ENCODE peak calls at places on chromosomes 12 and 14, in four cellular contexts. O is heart left ventricle, U is body of pancreas, N is uterus. V is an unnamed sample. For H3K36me3 and H3K27me3, the result is how much of the 10 kb centered on the place peaks cover.

GRCh38 chr12:51592034-51592705 is 1.1 kb downstream of the SCN8A start:
- DNase-seq in O (no peak), U (no peak), N (no peak), V (no peak)

GRCh38 chr14:99040711-99041110 is 231.3 kb downstream of the BCL11B start:
- DNase-seq in O (no peak), U (no peak), N (no peak), V (no peak)

GRCh38 chr14:101469382-101470251 is 91.7 kb upstream of the DIO3 start:
- DNase-seq in O (no peak), U (no peak), N (no peak), V (no peak)

GRCh38 chr12:100987552-100988277 is 193.1 kb downstream of the ANO4 start:
- DNase-seq in O (no peak), U (peak), N (no peak), V (no peak)

GRCh38 chr14:55201219-55202096 is 10.1 kb upstream of the DLGAP5 start:
- DNase-seq in O (no peak), U (no peak), N (no peak), V (no peak)

GRCh38 chr12:26853303-26854027 is 20.5 kb upstream of the ITPR2 start:
- DNase-seq in O (peak), U (peak), N (peak), V (peak)

GRCh38 chr14:72998252-72998903 is 28.5 kb downstream of the ZFYVE1 start:
- DNase-seq in O (no peak), U (no peak), N (no peak), V (no peak)

GRCh38 chr14:71021347-71022014 is 114.2 kb downstream of the PCNX1 start:
- DNase-seq in O (no peak), U (no peak), N (no peak), V (no peak)

GRCh38 chr12:44372259-44372658 is 503.9 kb downstream of the NELL2 start:
- DNase-seq in O (no peak), U (no peak), N (no peak), V (no peak)

GRCh38 chr12:68303850-68304249 is 28.3 kb downstream of the MDM1 start:
- DNase-seq in O (no peak), U (no peak), N (no peak), V (no peak)

GRCh38 chr12:29547151-29547561 is 49.7 kb upstream of the OVCH1 start:
- DNase-seq in O (no peak), U (no peak), N (no peak), V (no peak)

DNA sequence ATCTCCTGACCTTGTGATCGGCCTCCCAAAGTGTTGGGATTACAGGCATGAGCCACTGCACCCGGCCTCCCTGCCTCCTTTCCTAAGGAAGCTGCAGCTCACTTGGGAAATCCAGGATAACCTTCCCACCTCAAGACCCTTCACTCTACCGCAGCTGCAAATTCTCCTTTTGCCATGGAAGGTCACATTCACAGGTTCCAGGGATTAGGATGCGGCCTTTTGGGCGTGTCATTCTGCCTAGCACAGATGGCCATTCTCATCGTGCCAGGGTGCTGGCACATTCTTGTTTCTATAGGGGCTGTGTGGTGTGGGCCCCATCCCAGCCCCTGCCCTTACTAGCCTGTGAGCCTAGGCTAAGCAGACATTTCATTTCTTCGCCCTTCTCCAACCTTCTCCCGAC is 219.9 kb downstream of the CHST11 start:
- DNase-seq in O (no peak), U (no peak), N (no peak), V (no peak)
- H3K36me3 ChIP-seq in O (under half), U (under half), N (under half), V (under half)

DNA sequence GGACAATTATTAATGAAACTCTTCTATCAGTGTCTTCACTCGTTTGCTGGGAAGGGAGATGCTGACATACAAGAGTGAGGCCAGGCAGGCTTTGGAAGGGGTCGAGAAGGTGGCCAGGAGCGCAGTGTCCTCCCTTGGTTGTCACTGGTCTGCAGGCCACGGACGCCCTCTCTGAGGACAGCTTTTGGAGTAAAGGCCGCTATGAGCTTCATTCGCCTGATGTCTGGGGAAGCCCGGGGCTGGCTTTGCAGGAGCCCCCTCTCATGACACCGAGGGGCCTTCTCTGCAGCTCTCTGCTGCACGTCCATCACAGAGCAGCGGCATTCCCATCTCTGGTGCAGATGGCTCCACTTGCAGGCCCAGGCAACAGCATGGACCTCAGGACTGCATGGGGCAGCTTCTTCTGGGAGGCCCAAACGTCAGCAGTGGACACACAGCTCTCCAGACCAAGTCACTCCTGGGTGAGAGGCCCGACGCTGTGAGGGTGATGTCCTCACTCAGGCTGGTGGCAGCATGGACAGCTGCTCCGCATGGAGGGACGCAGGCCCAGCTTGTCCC is 355.1 kb upstream of the SFSWAP start:
- DNase-seq in O (no peak), U (no peak), N (no peak), V (no peak)
- H3K27me3 ChIP-seq in O (under half), U (under half), N (under half), V (under half)

GRCh38 chr12:6767301-6767591 is 1.1 kb downstream of the PTMS start:
- DNase-seq in O (no peak), U (no peak), N (no peak), V (no peak)

GRCh38 chr12:6766651-6767300 is 613 bp downstream of the PTMS start:
- DNase-seq in O (peak), U (peak), N (peak), V (peak)

GRCh38 chr12:6765048-6765633 is 1.0 kb upstream of the PTMS start:
- DNase-seq in O (no peak), U (no peak), N (no peak), V (no peak)

GRCh38 chr12:6764011-6764828 is 1.9 kb upstream of the PTMS start:
- DNase-seq in O (peak), U (peak), N (peak), V (peak)

GRCh38 chr12:6765634-6766581 is at the start of gene PTMS:
- DNase-seq in O (peak), U (peak), N (peak), V (peak)
- TF ChIP-seq POLR2A in O (no peak), U (peak), N (peak), V (peak)

GRCh38 chr12:31277081-31277480 is 48.9 kb downstream of the SINHCAF start:
- DNase-seq in O (no peak), U (no peak), N (no peak), V (no peak)
- H3K36me3 ChIP-seq in O (under half), U (under half), N (under half), V (under half)

DNA sequence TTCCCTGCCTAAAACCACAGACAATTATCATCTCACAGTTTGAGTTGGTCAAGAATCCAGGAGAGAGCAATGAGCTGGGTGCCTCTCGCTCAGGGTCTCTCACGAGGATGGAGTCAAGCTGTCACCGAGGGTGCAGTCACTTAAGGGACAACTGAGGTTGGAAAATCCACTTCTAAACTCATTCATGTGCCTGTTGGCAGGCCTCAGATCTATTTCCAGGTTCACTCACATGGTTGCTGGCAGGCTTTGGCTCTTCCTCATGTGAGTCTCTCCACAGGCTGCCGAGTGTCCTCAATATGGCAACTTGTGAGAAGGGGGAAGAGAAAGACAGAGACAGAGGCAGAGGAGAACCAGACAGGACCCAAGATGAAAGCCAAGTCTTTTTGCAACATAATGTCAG is 10.5 kb upstream of the OR10P1 start:
- DNase-seq in O (no peak), U (no peak), N (no peak), V (no peak)
- H3K27me3 ChIP-seq in O (under half), U (under half), N (under half), V (under half)

DNA sequence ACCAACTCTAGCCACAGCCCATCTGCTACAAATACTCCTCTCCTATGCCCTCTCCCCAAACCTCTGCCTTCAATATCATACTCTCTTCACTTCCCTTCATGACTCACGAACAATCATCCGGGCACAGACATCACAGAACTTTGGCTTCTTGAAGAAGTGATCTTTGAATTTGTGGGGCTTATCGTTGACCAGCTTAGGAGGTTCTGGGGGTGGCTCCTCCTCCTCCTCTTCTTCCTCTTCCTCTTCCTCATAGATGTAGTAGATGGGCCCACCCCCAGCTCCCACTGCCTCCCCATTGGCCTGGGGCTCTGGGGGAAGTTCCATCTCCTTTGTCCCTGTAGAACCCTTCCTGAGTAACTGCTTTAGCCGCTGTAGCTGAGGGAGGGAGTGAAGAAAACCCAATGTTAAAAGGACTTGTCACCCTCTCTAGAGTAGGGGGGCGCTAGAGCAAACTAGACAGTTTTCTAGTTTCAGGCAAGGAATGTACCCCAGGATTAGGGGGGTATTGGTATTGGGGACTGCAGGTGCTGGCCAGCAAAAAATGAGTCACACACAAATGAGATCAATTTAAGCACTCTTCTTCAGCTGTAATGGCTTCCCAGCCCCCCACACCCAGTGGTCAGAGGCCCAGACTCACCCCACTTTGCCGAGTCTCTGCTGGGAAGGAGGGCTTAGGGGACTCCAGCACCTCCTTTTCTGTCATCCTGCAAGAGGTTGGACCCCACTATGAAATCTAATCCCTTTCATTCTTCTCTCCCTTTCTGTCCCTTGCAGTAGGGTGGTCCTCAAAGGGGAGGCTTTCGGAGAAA is 1.8 kb downstream of the STAC3 start:
- DNase-seq in O (no peak), U (no peak), N (no peak), V (no peak)
- TF ChIP-seq POLR2A in O (no peak), U (no peak), N (no peak), V (no peak)

GRCh38 chr12:125125271-125125670 is 60.0 kb downstream of the AACS start:
- DNase-seq in O (no peak), U (no peak), N (no peak), V (no peak)
- H3K36me3 ChIP-seq in O (under half), U (under half), N (under half), V (under half)

GRCh38 chr12:80936642-80937390 is 918 bp downstream of the LIN7A start:
- DNase-seq in O (peak), U (peak), N (peak), V (peak)

GRCh38 chr12:80938397-80938796 is 663 bp upstream of the LIN7A start:
- DNase-seq in O (no peak), U (no peak), N (no peak), V (no peak)

GRCh38 chr12:80935076-80935475 is 2.7 kb downstream of the LIN7A start:
- DNase-seq in O (no peak), U (no peak), N (no peak), V (no peak)

GRCh38 chr12:80937391-80938238 is at the start of gene LIN7A:
- DNase-seq in O (peak), U (peak), N (peak), V (peak)

DNA sequence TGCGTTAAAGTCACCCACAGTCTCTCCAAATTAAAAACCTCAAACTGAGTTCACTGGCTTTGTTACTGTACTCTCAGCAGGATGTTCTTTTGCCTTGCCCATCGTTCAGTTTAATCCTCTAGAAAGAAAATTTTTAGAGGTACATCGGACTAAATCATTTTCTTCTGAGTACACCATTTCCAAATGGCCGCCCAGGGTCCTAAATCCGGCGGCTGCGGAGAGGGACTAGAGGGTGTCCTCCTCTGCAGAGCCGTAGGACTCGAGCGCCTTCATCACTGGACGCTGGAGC is 1.4 kb downstream of the LIN7A start:
- DNase-seq in O (no peak), U (no peak), N (no peak), V (no peak)
- H3K27me3 ChIP-seq in O (under half), U (under half), N (under half), V (under half)

GRCh38 chr14:32078030-32078793 is 1.1 kb downstream of the ARHGAP5 start:
- DNase-seq in O (peak), U (peak), N (peak), V (peak)
- TF ChIP-seq POLR2A in O (no peak), U (peak), N (no peak), V (no peak)

V was measured in prostate gland.